ENCODE peak calls at places on chromosomes 7 and 10, in nine cellular contexts. Y is upper lobe of left lung, E is stomach, O is spleen, F is HCT116, N is endothelial cell of umbilical vein, I is HepG2, T is transverse colon, L is K562. J is an unnamed sample.

GRCh38 chr10:18233775-18234174 is 93.6 kb downstream of the CACNB2 start:
- DNase-seq in Y (no peak), E (no peak), O (no peak), F (no peak), N (no peak), I (no peak), T (peak), L (no peak), J (no peak)

GRCh38 chr7:39825391-39825790 is 124.7 kb upstream of the CDK13 start:
- DNase-seq in Y (no peak), E (no peak), O (no peak), F (no peak), N (no peak), I (no peak), T (no peak), L (no peak), J (no peak)

GRCh38 chr7:98133621-98134266 is 27.1 kb downstream of the LMTK2 start:
- DNase-seq in Y (no peak), E (no peak), O (no peak), F (peak), N (no peak), I (peak), T (no peak), L (no peak), J (no peak)

GRCh38 chr10:108905821-108906220 is 1017.5 kb downstream of the XPNPEP1 start:
- DNase-seq in Y (no peak), E (no peak), O (no peak), F (no peak), N (no peak), I (no peak), T (no peak), L (no peak), J (no peak)

GRCh38 chr7:16916733-16917132 is 35.0 kb upstream of the AGR3 start:
- DNase-seq in Y (no peak), E (no peak), O (no peak), F (no peak), N (no peak), I (no peak), T (no peak), L (no peak), J (no peak)

GRCh38 chr7:89655946-89656345 is 498.3 kb upstream of the STEAP1 start:
- DNase-seq in Y (no peak), E (no peak), O (no peak), F (no peak), N (no peak), I (no peak), T (no peak), L (no peak), J (no peak)

GRCh38 chr7:126657599-126658358 is 595.0 kb downstream of the GRM8 start:
- DNase-seq in Y (no peak), E (no peak), O (no peak), F (no peak), N (no peak), I (peak), T (no peak), L (no peak), J (no peak)

GRCh38 chr7:27784399-27785053 is 44.6 kb downstream of the TAX1BP1 start:
- DNase-seq in Y (no peak), E (no peak), O (no peak), F (peak), N (peak), I (peak), T (no peak), L (peak), J (no peak)

GRCh38 chr7:139683137-139683871 is 94.5 kb downstream of the HIPK2 start:
- DNase-seq in Y (no peak), E (no peak), O (no peak), F (no peak), N (no peak), I (no peak), T (peak), L (peak), J (no peak)

GRCh38 chr10:61781969-61782403 is 119.3 kb downstream of the CABCOCO1 start:
- DNase-seq in Y (no peak), E (no peak), O (no peak), F (no peak), N (no peak), I (no peak), T (no peak), L (peak), J (no peak)

GRCh38 chr10:10517866-10518265 is 499.8 kb upstream of the CELF2 start:
- DNase-seq in Y (no peak), E (no peak), O (no peak), F (no peak), N (no peak), I (no peak), T (no peak), L (no peak), J (no peak)

GRCh38 chr10:11865561-11865960 is 42.4 kb downstream of the PROSER2 start:
- DNase-seq in Y (no peak), E (no peak), O (peak), F (no peak), N (no peak), I (no peak), T (no peak), L (no peak), J (no peak)

GRCh38 chr10:113743594-113743993 is 7.9 kb upstream of the PLEKHS1 start:
- DNase-seq in Y (no peak), E (no peak), O (no peak), F (no peak), N (no peak), I (no peak), T (no peak), L (no peak), J (no peak)

GRCh38 chr7:38330861-38331709 is 57.6 kb upstream of the TARP start:
- DNase-seq in Y (no peak), E (no peak), O (peak), F (no peak), N (no peak), I (no peak), T (no peak), L (peak), J (no peak)

GRCh38 chr10:71159892-71160291 is 52.5 kb upstream of the UNC5B start:
- DNase-seq in Y (no peak), E (no peak), O (no peak), F (no peak), N (no peak), I (no peak), T (no peak), L (no peak), J (no peak)

GRCh38 chr10:78909268-78909667 is 159.5 kb upstream of the ZMIZ1 start:
- DNase-seq in Y (no peak), E (no peak), O (peak), F (no peak), N (no peak), I (no peak), T (no peak), L (no peak), J (no peak)

GRCh38 chr7:121541457-121541856 is 145.3 kb upstream of the FAM3C start:
- DNase-seq in Y (no peak), E (no peak), O (no peak), F (no peak), N (no peak), I (no peak), T (no peak), L (no peak), J (no peak)

GRCh38 chr7:121531175-121532070 is 135.3 kb upstream of the FAM3C start:
- DNase-seq in Y (no peak), E (no peak), O (no peak), F (no peak), N (peak), I (no peak), T (no peak), L (no peak), J (no peak)

GRCh38 chr7:121540138-121540537 is 144.0 kb upstream of the FAM3C start:
- DNase-seq in Y (no peak), E (no peak), O (no peak), F (no peak), N (no peak), I (no peak), T (no peak), L (no peak), J (no peak)

DNA sequence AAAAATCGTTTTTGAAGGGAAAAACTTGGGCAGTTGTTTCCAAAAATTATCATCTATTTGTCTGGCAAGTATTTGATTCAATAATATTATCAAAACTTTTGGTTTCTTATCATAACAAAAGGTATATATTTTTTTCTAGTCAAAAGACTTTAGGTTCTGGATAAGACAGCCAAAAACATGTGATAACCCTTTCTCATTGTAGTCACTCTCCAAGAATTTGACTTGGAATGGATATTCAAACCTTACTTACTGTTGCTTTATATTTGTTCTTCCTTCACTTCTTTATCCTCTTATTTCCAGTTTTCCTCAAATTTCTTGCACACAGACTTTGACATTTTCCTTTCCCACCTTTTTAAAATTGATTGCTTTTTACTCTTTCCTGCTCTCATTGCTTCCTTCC is 140.9 kb upstream of the FAM3C start:
- DNase-seq in Y (no peak), E (no peak), O (no peak), F (no peak), N (no peak), I (no peak), T (no peak), L (no peak), J (no peak)
- TF ChIP-seq POLR2A in Y (no peak), E (no peak), O (no peak), F (no peak), N (no peak), I (no peak), T (no peak), L (no peak), J (no peak)

GRCh38 chr10:86699991-86700840 is 31.9 kb downstream of the LDB3 start:
- DNase-seq in Y (no peak), E (no peak), O (peak), F (no peak), N (no peak), I (no peak), T (no peak), L (no peak), J (no peak)

GRCh38 chr10:86703176-86703575 is 34.9 kb downstream of the LDB3 start:
- DNase-seq in Y (no peak), E (no peak), O (peak), F (no peak), N (no peak), I (no peak), T (no peak), L (no peak), J (no peak)

GRCh38 chr10:86699541-86699940 is 31.2 kb downstream of the LDB3 start:
- DNase-seq in Y (no peak), E (no peak), O (peak), F (no peak), N (no peak), I (no peak), T (no peak), L (no peak), J (no peak)

GRCh38 chr10:86699125-86699524 is 30.8 kb downstream of the LDB3 start:
- DNase-seq in Y (no peak), E (no peak), O (no peak), F (no peak), N (no peak), I (no peak), T (no peak), L (no peak), J (no peak)

GRCh38 chr10:86700851-86701617 is 32.7 kb downstream of the LDB3 start:
- DNase-seq in Y (no peak), E (no peak), O (peak), F (no peak), N (no peak), I (no peak), T (no peak), L (no peak), J (no peak)
- TF ChIP-seq POLR2AphosphoS5 in Y (no peak), E (no peak), O (no peak), F (no peak), N (no peak), I (no peak), T (no peak), L (no peak), J (no peak)

DNA sequence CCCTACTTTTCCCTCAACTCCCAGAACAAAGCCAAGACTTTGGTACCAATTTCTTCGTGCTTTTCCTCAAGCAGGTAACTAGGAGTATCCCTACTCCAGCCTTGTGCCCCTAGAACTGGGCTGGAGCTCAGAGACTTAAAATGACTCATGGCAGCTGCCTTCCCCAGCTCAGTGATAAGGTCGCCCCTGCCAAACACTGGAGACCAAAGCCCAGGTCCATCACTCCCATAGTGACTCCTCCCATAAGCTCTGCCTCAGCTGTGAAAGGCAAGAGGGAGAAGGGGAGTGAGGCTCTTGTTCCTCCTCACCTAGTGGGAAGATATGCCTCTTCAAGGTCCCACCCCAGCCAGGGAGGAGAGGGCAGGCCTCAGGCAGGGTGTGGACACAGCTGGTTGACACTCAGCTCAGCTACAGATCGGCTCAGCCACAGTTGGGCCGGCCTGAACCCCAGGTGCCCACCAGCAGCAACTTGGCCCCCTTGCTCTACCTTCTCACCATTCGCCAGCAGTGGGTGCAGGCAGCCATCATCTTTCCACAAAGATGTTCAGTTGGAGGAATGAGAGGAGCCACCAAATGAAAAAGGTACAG is 13.8 kb upstream of the CYREN start:
- DNase-seq in Y (no peak), E (peak), O (peak), F (no peak), N (no peak), I (no peak), T (no peak), L (peak), J (no peak)
- TF ChIP-seq POLR2A in Y (no peak), E (no peak), O (no peak), F (no peak), N (no peak), I (peak), T (no peak), L (no peak), J (peak)

GRCh38 chr7:148986737-148987009 is 41.6 kb downstream of the PDIA4 start:
- DNase-seq in Y (no peak), E (no peak), O (no peak), F (no peak), N (no peak), I (no peak), T (no peak), L (peak), J (no peak)

GRCh38 chr7:148983220-148984146 is 44.8 kb downstream of the PDIA4 start:
- DNase-seq in Y (peak), E (peak), O (peak), F (peak), N (peak), I (peak), T (peak), L (peak), J (peak)

GRCh38 chr7:148991536-148991935 is 36.8 kb downstream of the PDIA4 start:
- DNase-seq in Y (no peak), E (no peak), O (no peak), F (no peak), N (no peak), I (no peak), T (no peak), L (no peak), J (no peak)

GRCh38 chr7:148987751-148988512 is 40.4 kb downstream of the PDIA4 start:
- DNase-seq in Y (no peak), E (peak), O (peak), F (no peak), N (no peak), I (no peak), T (no peak), L (peak), J (no peak)

DNA sequence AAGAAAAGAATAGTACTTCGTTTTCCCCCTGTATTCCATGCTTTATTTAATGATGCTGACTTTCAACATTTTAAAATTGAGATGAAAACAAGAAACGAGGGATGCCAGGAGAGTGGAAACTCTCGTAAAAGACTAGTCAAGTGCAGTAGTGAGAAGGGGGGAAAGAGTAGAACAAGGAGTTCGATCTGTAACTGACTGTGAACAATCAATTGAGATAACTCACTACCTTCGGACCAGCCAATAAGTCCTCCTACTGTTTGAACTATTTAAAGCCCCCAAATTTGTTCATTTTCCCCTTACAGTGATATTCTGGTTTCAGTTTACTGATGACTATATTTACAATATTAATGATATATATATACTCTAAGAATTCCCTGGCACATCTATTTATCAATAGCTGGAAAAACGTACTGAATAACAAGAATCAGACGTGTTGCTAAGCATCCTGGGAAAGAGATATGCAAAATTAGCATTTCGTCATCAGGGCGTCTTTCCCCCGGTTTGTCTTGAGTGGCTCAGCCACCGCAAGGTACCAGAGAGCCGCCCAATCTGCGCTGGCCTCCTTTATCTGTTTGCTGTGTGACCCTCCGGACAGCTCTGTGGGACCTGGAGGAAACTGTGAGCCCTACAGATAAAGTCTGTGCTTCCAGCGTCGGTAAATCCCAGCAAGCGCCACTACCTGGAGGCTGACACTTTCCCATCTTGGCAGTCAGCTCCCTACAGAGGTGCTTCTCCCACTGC is 41.1 kb downstream of the PDIA4 start:
- DNase-seq in Y (no peak), E (peak), O (peak), F (peak), N (peak), I (peak), T (peak), L (peak), J (peak)
- TF ChIP-seq POLR2AphosphoS5 in Y (peak), E (no peak), O (peak), F (peak), N (no peak), I (peak), T (no peak), L (no peak), J (no peak)